ENCODE peak calls at places on chromosomes 4 and X, in six cellular contexts. F is activated CD8-positive, alpha-beta T cell treated with anti-CD3 and anti-CD28 coated beads for 36 hours; Z is GM12865; Q is AG04450; O is neural crest cell; W is spleen. Y is an unnamed sample.

GRCh38 chr4:41693629-41694028 is 54.9 kb downstream of the PHOX2B start:
- DNase-seq in F (no peak), Z (peak; percentile 14), Q (peak; percentile 3), O (no peak), W (no peak), Y (no peak)

GRCh38 chr4:68271851-68272756 is 26.6 kb upstream of the TMPRSS11B start:
- DNase-seq in F (peak; percentile 11), Z (peak; percentile 63), Q (peak; percentile 30), O (peak; percentile 13), W (no peak), Y (no peak)

GRCh38 chr4:866068-866760 is 40.3 kb upstream of the CPLX1 start:
- DNase-seq in F (no peak), Z (no peak), Q (no peak), O (no peak), W (no peak), Y (no peak)

GRCh38 chrX:56564921-56565861 is 1.8 kb downstream of the UBQLN2 start:
- DNase-seq in F (peak; percentile 19), Z (peak; percentile 10), Q (no peak), O (no peak), W (peak; percentile 65), Y (peak; percentile 2)

GRCh38 chr4:4413806-4414205 is 26.9 kb downstream of the NSG1 start:
- DNase-seq in F (no peak), Z (no peak), Q (no peak), O (no peak), W (peak; percentile 44), Y (no peak)

GRCh38 chr4:162010362-162010761 is 153.4 kb downstream of the FSTL5 start:
- DNase-seq in F (no peak), Z (no peak), Q (no peak), O (no peak), W (no peak), Y (no peak)

GRCh38 chrX:35016051-35016450 is 73.5 kb downstream of the FAM47B start:
- DNase-seq in F (no peak), Z (no peak), Q (no peak), O (no peak), W (no peak), Y (no peak)

GRCh38 chr4:29560452-29560851 is 1159.7 kb upstream of the PCDH7 start:
- DNase-seq in F (no peak), Z (no peak), Q (no peak), O (no peak), W (no peak), Y (no peak)

GRCh38 chrX:101229155-101229554 is 9.6 kb downstream of the DRP2 start:
- DNase-seq in F (no peak), Z (no peak), Q (peak; percentile 20), O (no peak), W (no peak), Y (no peak)

GRCh38 chr4:173346074-173346473 is 11.9 kb upstream of the HMGB2 start:
- DNase-seq in F (no peak), Z (no peak), Q (no peak), O (no peak), W (no peak), Y (no peak)

GRCh38 chr4:101597204-101597603 is 193.3 kb upstream of the BANK1 start:
- DNase-seq in F (peak; percentile 32), Z (peak; percentile 46), Q (no peak), O (no peak), W (no peak), Y (no peak)

GRCh38 chrX:154082396-154083133 is 15.0 kb downstream of the MECP2 start:
- DNase-seq in F (peak; percentile 36), Z (peak; percentile 20), Q (peak; percentile 33), O (no peak), W (no peak), Y (no peak)

GRCh38 chr4:8912089-8912455 is 40.4 kb upstream of the HMX1 start:
- DNase-seq in F (no peak), Z (no peak), Q (no peak), O (no peak), W (peak; percentile 53), Y (no peak)

GRCh38 chr4:52995341-52996030 is 133.4 kb downstream of the RASL11B start:
- DNase-seq in F (no peak), Z (no peak), Q (no peak), O (no peak), W (no peak), Y (no peak)

GRCh38 chr4:123102897-123103489 is 180.6 kb upstream of the NUDT6 start:
- DNase-seq in F (no peak), Z (peak; percentile 52), Q (no peak), O (no peak), W (no peak), Y (no peak)

GRCh38 chr4:109005523-109005922 is 242.7 kb upstream of the ETNPPL start:
- DNase-seq in F (peak; percentile 29), Z (no peak), Q (no peak), O (no peak), W (no peak), Y (no peak)

GRCh38 chrX:11724122-11725017 is 33.7 kb upstream of the MSL3 start:
- DNase-seq in F (peak; percentile 17), Z (peak; percentile 53), Q (peak; percentile 1), O (no peak), W (no peak), Y (peak; percentile 17)

GRCh38 chr4:118033148-118034060 is 882 bp upstream of the NDST3 start:
- DNase-seq in F (peak; percentile 5), Z (no peak), Q (no peak), O (peak; percentile 48), W (peak; percentile 83), Y (peak; percentile 79)

GRCh38 chr4:25377572-25377882 is 464 bp downstream of the ANAPC4 start:
- DNase-seq in F (no peak), Z (peak; percentile 16), Q (no peak), O (no peak), W (no peak), Y (no peak)

GRCh38 chr4:25234390-25235367 is 846 bp downstream of the PI4K2B start:
- DNase-seq in F (peak; percentile 60), Z (peak; percentile 89), Q (peak; percentile 42), O (peak; percentile 41), W (peak; percentile 93), Y (peak; percentile 66)

GRCh38 chrX:153782324-153782723 is 1.5 kb downstream of the SRPK3 start:
- DNase-seq in F (no peak), Z (no peak), Q (no peak), O (no peak), W (no peak), Y (no peak)

GRCh38 chr4:140841186-140841585 is 85.0 kb upstream of the TBC1D9 start:
- DNase-seq in F (no peak), Z (no peak), Q (no peak), O (no peak), W (no peak), Y (no peak)

DNA sequence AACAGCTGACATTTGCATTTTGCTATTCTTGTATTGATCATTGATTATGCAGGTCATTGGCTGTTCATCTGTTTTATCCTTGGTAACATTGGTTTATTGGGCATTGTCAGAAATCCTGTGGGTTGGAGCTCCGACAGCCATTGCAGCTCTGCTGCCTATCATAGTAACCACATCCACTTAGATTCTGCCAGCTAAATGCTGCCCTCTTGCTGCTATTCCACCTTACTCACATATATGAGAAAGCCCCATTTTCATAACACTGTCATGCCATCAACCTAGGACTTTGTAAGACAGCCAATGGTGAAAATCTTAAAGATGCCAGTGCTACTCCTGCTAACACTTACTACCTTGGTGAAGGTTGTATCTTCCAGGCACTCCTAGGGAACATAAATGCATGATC is 187.3 kb upstream of the CXCL13 start:
- DNase-seq in F (peak; percentile 24), Z (peak; percentile 31), Q (no peak), O (no peak), W (no peak), Y (no peak)
- TF ChIP-seq CTCF in F (peak; percentile 15), Z (no peak), Q (peak; percentile 19), O (no peak), W (peak; percentile 18), Y (no peak)

DNA sequence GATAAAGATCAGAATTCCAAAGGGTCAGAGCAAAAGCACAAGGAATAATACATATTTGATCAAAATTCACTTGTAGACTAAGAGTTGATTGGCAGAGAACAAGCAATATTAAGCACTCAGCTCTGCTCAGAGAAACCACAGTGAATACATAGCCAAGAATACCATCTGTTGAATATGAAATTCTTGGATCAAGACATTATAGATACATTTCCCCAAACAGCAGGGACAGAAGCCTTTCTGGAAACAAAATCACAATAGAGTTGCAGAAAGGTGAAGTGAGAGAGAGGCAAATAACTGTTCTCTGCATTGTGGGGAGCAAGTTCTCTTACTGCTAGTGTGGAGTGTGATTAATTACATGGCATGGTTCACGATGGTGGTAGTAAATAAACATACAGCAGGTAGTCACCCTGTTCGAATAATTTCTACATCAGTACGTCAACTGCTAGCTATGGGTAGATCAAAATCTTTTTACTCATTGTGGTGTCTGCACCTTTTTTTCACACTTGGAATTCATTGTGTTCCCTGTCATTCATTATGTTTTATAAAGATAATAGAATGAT is 366.7 kb downstream of the PCDH7 start:
- DNase-seq in F (no peak), Z (no peak), Q (no peak), O (no peak), W (no peak), Y (no peak)
- TF ChIP-seq CTCF in F (no peak), Z (no peak), Q (no peak), O (no peak), W (no peak), Y (no peak)

DNA sequence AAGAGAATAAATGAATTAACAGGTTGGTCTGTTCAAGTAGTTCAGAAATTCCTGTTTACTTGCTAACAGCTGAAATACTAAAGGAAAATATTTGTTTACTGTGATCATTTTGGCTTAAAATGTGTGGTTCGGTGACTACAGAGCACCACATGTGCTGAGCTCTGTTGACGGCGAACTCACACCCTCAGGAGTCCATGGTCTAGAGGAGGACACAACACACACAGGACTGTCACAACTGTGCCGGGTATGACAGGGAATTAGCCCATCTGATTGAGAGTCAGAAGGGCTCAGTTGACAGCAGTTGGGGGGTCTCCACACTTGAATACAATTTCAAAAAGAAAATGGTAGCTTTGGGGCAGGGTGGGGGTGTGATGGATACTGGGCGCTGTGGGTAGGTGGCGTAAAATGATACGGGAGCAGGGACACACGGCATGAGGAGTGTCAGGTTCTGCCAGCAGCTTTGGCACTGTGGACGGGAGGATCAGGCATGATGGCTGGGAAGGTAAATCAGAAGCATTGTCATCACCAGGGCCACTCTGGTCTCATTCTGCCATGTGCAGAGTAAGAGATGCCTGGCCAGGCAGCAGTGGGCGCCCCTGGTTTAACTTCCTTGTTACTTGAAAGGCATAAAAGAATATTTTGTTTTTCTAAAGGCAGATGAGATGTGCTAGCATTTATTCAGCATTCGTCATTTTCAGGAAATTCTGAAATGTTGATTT is 33.3 kb downstream of the CLDN22 start:
- DNase-seq in F (no peak), Z (no peak), Q (no peak), O (no peak), W (no peak), Y (no peak)
- TF ChIP-seq CTCF in F (no peak), Z (no peak), Q (no peak), O (no peak), W (no peak), Y (no peak)

DNA sequence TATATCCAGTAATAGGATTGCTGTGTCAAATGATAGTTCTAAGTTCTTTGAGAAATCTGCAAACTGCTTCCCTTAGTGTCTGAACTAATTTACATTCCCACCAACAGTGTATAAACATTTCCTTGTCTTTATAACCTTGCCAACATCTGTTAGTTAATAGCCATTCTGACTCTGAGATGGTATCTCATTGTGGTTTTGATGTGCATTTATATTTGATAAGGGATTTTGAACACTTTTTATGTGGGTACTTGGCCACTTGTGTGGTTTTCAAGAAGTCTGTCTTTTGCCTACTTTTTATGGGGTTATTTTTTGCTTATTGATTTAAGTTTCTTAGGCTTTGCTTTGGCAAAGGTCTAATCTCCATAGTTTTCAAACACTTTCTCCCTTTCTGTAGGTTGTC is 189.9 kb upstream of the CXCL13 start:
- DNase-seq in F (no peak), Z (no peak), Q (no peak), O (no peak), W (no peak), Y (no peak)
- TF ChIP-seq CTCF in F (no peak), Z (no peak), Q (no peak), O (no peak), W (no peak), Y (no peak)

GRCh38 chrX:38069991-38070390 is 63.6 kb downstream of the SYTL5 start:
- DNase-seq in F (no peak), Z (no peak), Q (no peak), O (no peak), W (no peak), Y (no peak)
- TF ChIP-seq CTCF in F (no peak), Z (no peak), Q (no peak), O (no peak), W (no peak), Y (no peak)

Y was measured in nephron progenitor cell.